ENCODE peak calls at places on chromosomes 13 and 19, in four cellular contexts. P is HEK293T; Y is stimulated activated CD8-positive, alpha-beta memory T cell treated with anti-CD3 and anti-CD28 coated beads, Interleukin-7, amount 100 ng/mL, for 24 hours; Q is lower leg skin. A is an unnamed sample.

GRCh38 chr19:10896851-10897526 is 25.6 kb downstream of the CARM1 start:
- DNase-seq in Q (no peak), P (no peak), Y (no peak), A (no peak)

GRCh38 chr13:71240906-71241305 is 626.1 kb downstream of the DACH1 start:
- DNase-seq in P (peak), Y (no peak), Q (no peak), A (no peak)

GRCh38 chr13:81781471-81781870 is 1440.5 kb upstream of the SPRY2 start:
- DNase-seq in P (no peak), Y (no peak), Q (no peak), A (no peak)

GRCh38 chr13:44425041-44425814 is 51.6 kb downstream of the SERP2 start:
- DNase-seq in P (no peak), Q (peak), Y (no peak), A (no peak)

GRCh38 chr19:18264956-18265610 is 9.2 kb downstream of the IQCN start:
- DNase-seq in Q (no peak), Y (no peak), P (no peak), A (no peak)

GRCh38 chr13:113806526-113806925 is 47.5 kb downstream of the TMEM255B start:
- DNase-seq in Y (no peak), P (no peak), Q (no peak), A (no peak)

GRCh38 chr19:43809762-43810696 is 7.8 kb upstream of the LYPD5 start:
- DNase-seq in Y (no peak), P (peak), Q (no peak), A (no peak)

GRCh38 chr13:32669030-32669646 is 82.9 kb downstream of the PDS5B start:
- DNase-seq in Q (no peak), P (peak), Y (no peak), A (no peak)

GRCh38 chr19:51140441-51140840 is 1.7 kb upstream of the SIGLEC7 start:
- DNase-seq in P (no peak), Y (no peak), Q (no peak), A (no peak)

GRCh38 chr13:37446503-37446902 is 152.1 kb downstream of the POSTN start:
- DNase-seq in Y (no peak), Q (peak), P (no peak), A (no peak)

GRCh38 chr13:113562085-113562749 is 22.3 kb upstream of the TFDP1 start:
- DNase-seq in Q (peak), Y (peak), P (peak), A (no peak)

GRCh38 chr13:71034018-71034417 is 833.0 kb downstream of the DACH1 start:
- DNase-seq in Q (no peak), Y (no peak), P (no peak), A (no peak)

GRCh38 chr13:98080280-98080679 is 62.6 kb upstream of the FARP1 start:
- DNase-seq in P (no peak), Y (no peak), Q (no peak), A (no peak)

GRCh38 chr19:4369109-4369887 is 25.9 kb downstream of the MPND start:
- DNase-seq in Y (peak), Q (no peak), P (no peak), A (peak)

GRCh38 chr19:33255781-33256180 is 30.1 kb upstream of the SLC7A10 start:
- DNase-seq in Q (no peak), P (no peak), Y (no peak), A (no peak)

GRCh38 chr13:34391071-34391470 is 551.0 kb upstream of the NBEA start:
- DNase-seq in P (no peak), Y (no peak), Q (no peak), A (no peak)

GRCh38 chr13:114022876-114023275 is 49.0 kb upstream of the C13orf46 start:
- DNase-seq in Q (no peak), Y (no peak), P (no peak), A (no peak)

GRCh38 chr19:44232867-44233266 is 20.5 kb downstream of the ZNF227 start:
- DNase-seq in P (no peak), Q (no peak), Y (no peak), A (no peak)

GRCh38 chr13:23349127-23349897 is 84.2 kb downstream of the SACS start:
- DNase-seq in Y (no peak), P (no peak), Q (peak), A (no peak)

A was measured in gastrocnemius medialis.